ENCODE peak calls at places on chromosome 12, in four cellular contexts. One of them, this sample, is unnamed.

GRCh38 chr12:95529693-95530225 is 21.5 kb downstream of the USP44 start:
- DNase-seq in spleen: no peak
- DNase-seq in astrocyte of the cerebellum: no peak
- DNase-seq in cardiac fibroblast: peak; percentile 17
- DNase-seq in this sample: no peak

GRCh38 chr12:105798249-105798835 is 340.4 kb downstream of the NUAK1 start:
- DNase-seq in spleen: no peak
- DNase-seq in astrocyte of the cerebellum: no peak
- DNase-seq in cardiac fibroblast: no peak
- DNase-seq in this sample: no peak

GRCh38 chr12:84619053-84619452 is 293.5 kb downstream of the SLC6A15 start:
- DNase-seq in cardiac fibroblast: no peak
- DNase-seq in spleen: no peak
- DNase-seq in astrocyte of the cerebellum: no peak
- DNase-seq in this sample: no peak

GRCh38 chr12:22321620-22322019 is 12.9 kb downstream of the ST8SIA1 start:
- DNase-seq in spleen: peak; percentile 76
- DNase-seq in astrocyte of the cerebellum: no peak
- DNase-seq in cardiac fibroblast: peak; percentile 18
- DNase-seq in this sample: peak; percentile 31

GRCh38 chr12:51852404-51853137 is 4.1 kb upstream of the FIGNL2 start:
- DNase-seq in spleen: no peak
- DNase-seq in astrocyte of the cerebellum: no peak
- DNase-seq in cardiac fibroblast: no peak
- DNase-seq in this sample: no peak

GRCh38 chr12:53489242-53489915 is 9.9 kb downstream of the MAP3K12 start:
- DNase-seq in astrocyte of the cerebellum: no peak
- DNase-seq in cardiac fibroblast: no peak
- DNase-seq in spleen: no peak
- DNase-seq in this sample: no peak

GRCh38 chr12:128693771-128694170 is 130.0 kb downstream of the SLC15A4 start:
- DNase-seq in astrocyte of the cerebellum: no peak
- DNase-seq in cardiac fibroblast: no peak
- DNase-seq in spleen: no peak
- DNase-seq in this sample: no peak

GRCh38 chr12:25811656-25812126 is 146.8 kb upstream of the RASSF8 start:
- DNase-seq in spleen: no peak
- DNase-seq in cardiac fibroblast: peak; percentile 35
- DNase-seq in astrocyte of the cerebellum: no peak
- DNase-seq in this sample: peak; percentile 63

GRCh38 chr12:96193725-96194571 is at the start of gene ELK3:
- DNase-seq in astrocyte of the cerebellum: peak; percentile 49
- DNase-seq in spleen: peak; percentile 93
- DNase-seq in cardiac fibroblast: peak; percentile 86
- DNase-seq in this sample: peak; percentile 67

GRCh38 chr12:109910969-109911348 is 10.9 kb downstream of the TCHP start:
- DNase-seq in cardiac fibroblast: peak; percentile 31
- DNase-seq in astrocyte of the cerebellum: no peak
- DNase-seq in spleen: no peak
- DNase-seq in this sample: peak; percentile 19

GRCh38 chr12:109738878-109739665 is 25.4 kb downstream of the FAM222A start:
- DNase-seq in cardiac fibroblast: no peak
- DNase-seq in spleen: peak; percentile 71
- DNase-seq in astrocyte of the cerebellum: no peak
- DNase-seq in this sample: no peak

GRCh38 chr12:54991161-54991991 is 6.8 kb upstream of the TESPA1 start:
- DNase-seq in spleen: no peak
- DNase-seq in cardiac fibroblast: no peak
- DNase-seq in astrocyte of the cerebellum: no peak
- DNase-seq in this sample: no peak

GRCh38 chr12:5944688-5945070 is 380 bp downstream of the ANO2 start:
- DNase-seq in spleen: no peak
- DNase-seq in cardiac fibroblast: no peak
- DNase-seq in astrocyte of the cerebellum: no peak
- DNase-seq in this sample: no peak
- H3K4me3 ChIP-seq in spleen: peak overlapping the region; percentile 14
- H3K4me3 ChIP-seq in cardiac fibroblast: peak overlapping the region; percentile 14
- H3K4me3 ChIP-seq in astrocyte of the cerebellum: peak overlapping the region; percentile 45
- H3K4me3 ChIP-seq in this sample: peak overlapping the region; percentile 32

GRCh38 chr12:48105321-48105866 is 485 bp downstream of the SENP1 start:
- DNase-seq in cardiac fibroblast: no peak
- DNase-seq in spleen: no peak
- DNase-seq in astrocyte of the cerebellum: no peak
- DNase-seq in this sample: no peak
- H3K4me3 ChIP-seq in cardiac fibroblast: peak overlapping the region; percentile 91
- H3K4me3 ChIP-seq in spleen: peak overlapping the region; percentile 97
- H3K4me3 ChIP-seq in astrocyte of the cerebellum: peak overlapping the region; percentile 77
- H3K4me3 ChIP-seq in this sample: peak overlapping the region; percentile 94

GRCh38 chr12:122928033-122928890 is 32.3 kb upstream of the VPS37B start:
- DNase-seq in cardiac fibroblast: no peak
- DNase-seq in astrocyte of the cerebellum: no peak
- DNase-seq in spleen: no peak
- DNase-seq in this sample: no peak
- H3K4me3 ChIP-seq in cardiac fibroblast: no peak overlapping the region
- H3K4me3 ChIP-seq in astrocyte of the cerebellum: no peak overlapping the region
- H3K4me3 ChIP-seq in spleen: no peak overlapping the region
- H3K4me3 ChIP-seq in this sample: no peak overlapping the region

GRCh38 chr12:31961137-31961536 is 1.9 kb downstream of the RESF1 start:
- DNase-seq in astrocyte of the cerebellum: no peak
- DNase-seq in cardiac fibroblast: no peak
- DNase-seq in spleen: no peak
- DNase-seq in this sample: no peak
- H3K4me3 ChIP-seq in astrocyte of the cerebellum: peak overlapping the region; percentile 71
- H3K4me3 ChIP-seq in cardiac fibroblast: peak overlapping the region; percentile 77
- H3K4me3 ChIP-seq in spleen: peak overlapping the region; percentile 64
- H3K4me3 ChIP-seq in this sample: peak overlapping the region; percentile 74

DNA sequence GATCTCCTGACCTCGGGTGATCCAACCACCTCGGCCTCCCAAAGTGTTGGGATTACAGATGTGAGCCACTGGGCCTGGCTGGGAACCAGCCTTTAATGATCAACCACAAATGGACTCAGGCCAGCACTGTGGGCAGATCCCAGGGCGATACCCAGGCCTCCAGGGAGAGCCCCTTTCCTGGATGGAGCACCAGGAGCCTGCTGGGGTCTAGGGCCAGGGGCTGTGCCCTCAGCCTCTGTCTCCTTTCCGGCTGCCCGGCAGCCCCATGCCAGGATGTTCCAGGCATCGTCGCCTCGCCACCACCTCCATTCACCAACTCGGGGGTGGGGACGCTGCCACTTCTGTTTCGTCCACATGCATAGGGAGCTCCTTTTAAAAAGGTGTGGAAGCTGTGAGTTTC is 2.3 kb downstream of the ADGRD1 start:
- DNase-seq in spleen: no peak
- DNase-seq in cardiac fibroblast: no peak
- DNase-seq in astrocyte of the cerebellum: no peak
- DNase-seq in this sample: no peak
- H3K4me3 ChIP-seq in spleen: no peak overlapping the region
- H3K4me3 ChIP-seq in cardiac fibroblast: no peak overlapping the region
- H3K4me3 ChIP-seq in astrocyte of the cerebellum: no peak overlapping the region
- H3K4me3 ChIP-seq in this sample: no peak overlapping the region

This sample was measured in astrocyte of the spinal cord.